ENCODE peak calls at places on chromosomes 5 and 9, in ten cellular contexts. E, K, J, P, U, Z, Y, D, C and T are unnamed samples.

GRCh38 chr9:137604345-137605145 is 941 bp upstream of the ARRDC1 start:
- DNase-seq in U (no peak), E (no peak), C (no peak), Z (no peak), D (no peak), J (no peak), K (no peak), P (no peak), Y (no peak), T (no peak)

GRCh38 chr9:4298255-4299005 is 1.4 kb downstream of the GLIS3 start:
- DNase-seq in C (no peak), U (peak), Y (peak), D (no peak), Z (peak), P (peak), J (peak), K (peak), E (no peak), T (peak)

GRCh38 chr5:94693043-94693822 is 74.8 kb downstream of the SLF1 start:
- DNase-seq in J (peak), D (no peak), Y (no peak), P (no peak), E (no peak), C (no peak), K (no peak), U (no peak), Z (no peak), T (no peak)

GRCh38 chr9:113875917-113876805 is at the start of gene ZNF618:
- DNase-seq in K (peak), U (peak), P (peak), E (peak), J (no peak), C (no peak), Z (peak), D (peak), Y (peak), T (peak)

GRCh38 chr9:87834357-87834756 is 48.3 kb upstream of the SPATA31E1 start:
- DNase-seq in J (no peak), C (no peak), Z (no peak), E (peak), U (no peak), D (no peak), Y (no peak), P (no peak), K (no peak), T (no peak)

GRCh38 chr5:174177976-174178600 is 132.6 kb downstream of the NSG2 start:
- DNase-seq in P (no peak), E (no peak), U (no peak), Z (no peak), J (no peak), D (no peak), C (peak), Y (no peak), K (no peak), T (no peak)

GRCh38 chr5:17951392-17952169 is 317.3 kb downstream of the TAF11L14 start:
- DNase-seq in P (no peak), J (no peak), C (no peak), K (no peak), E (no peak), Z (no peak), D (no peak), Y (no peak), U (no peak), T (no peak)

GRCh38 chr9:121698627-121699270 is 47.3 kb downstream of the DAB2IP start:
- DNase-seq in U (no peak), E (peak), J (no peak), D (peak), K (no peak), C (no peak), P (no peak), Z (peak), Y (no peak), T (no peak)

GRCh38 chr5:58462623-58463230 is 2.8 kb upstream of the PLK2 start:
- DNase-seq in K (no peak), E (peak), Y (no peak), C (peak), D (no peak), U (peak), J (peak), Z (peak), P (peak), T (no peak)

GRCh38 chr5:120368923-120369715 is 95.0 kb upstream of the PRR16 start:
- DNase-seq in J (no peak), K (no peak), Z (no peak), D (peak), U (peak), C (no peak), E (no peak), P (peak), Y (peak), T (no peak)

GRCh38 chr5:110414360-110414759 is 312.1 kb downstream of the TMEM232 start:
- DNase-seq in E (no peak), K (no peak), J (peak), D (no peak), U (no peak), C (no peak), P (no peak), Y (no peak), Z (peak), T (no peak)

GRCh38 chr5:154220625-154221024 is 30.1 kb downstream of the GALNT10 start:
- DNase-seq in Y (no peak), E (no peak), P (no peak), C (peak), Z (no peak), J (peak), K (no peak), D (no peak), U (no peak), T (no peak)

GRCh38 chr9:130565792-130566191 is 13.6 kb upstream of the FUBP3 start:
- DNase-seq in Y (no peak), P (no peak), D (peak), E (no peak), Z (no peak), U (no peak), J (no peak), K (no peak), C (no peak), T (no peak)

GRCh38 chr5:160524827-160525226 is 103.2 kb downstream of the PTTG1 start:
- DNase-seq in D (no peak), Y (no peak), Z (no peak), E (no peak), K (no peak), P (no peak), J (no peak), U (no peak), C (no peak), T (no peak)

GRCh38 chr5:58722160-58722559 is 139.3 kb downstream of the RAB3C start:
- DNase-seq in U (no peak), D (no peak), Y (no peak), P (no peak), K (no peak), C (no peak), Z (no peak), E (no peak), J (no peak), T (no peak)

GRCh38 chr5:169116961-169117461 is 183.9 kb downstream of the SLIT3 start:
- DNase-seq in Y (no peak), E (no peak), U (no peak), P (no peak), J (no peak), K (no peak), C (no peak), Z (no peak), D (no peak), T (no peak)

GRCh38 chr5:172453986-172454354 is 355 bp downstream of the SH3PXD2B start:
- DNase-seq in P (no peak), J (no peak), C (peak), E (peak), U (peak), D (no peak), Y (no peak), K (no peak), Z (no peak), T (no peak)

GRCh38 chr5:112161392-112161748 is 257.7 kb downstream of the EPB41L4A start:
- DNase-seq in Z (no peak), E (no peak), U (no peak), K (no peak), J (no peak), D (no peak), Y (no peak), C (no peak), P (no peak), T (no peak)

GRCh38 chr5:112163435-112163834 is 255.6 kb downstream of the EPB41L4A start:
- DNase-seq in Y (no peak), U (no peak), P (no peak), E (no peak), C (no peak), J (no peak), D (no peak), K (no peak), Z (no peak), T (no peak)

GRCh38 chr5:112165399-112165798 is 253.7 kb downstream of the EPB41L4A start:
- DNase-seq in Z (no peak), C (no peak), J (no peak), D (no peak), K (no peak), E (no peak), U (no peak), Y (no peak), P (no peak), T (no peak)

GRCh38 chr5:112160652-112161391 is 258.3 kb downstream of the EPB41L4A start:
- DNase-seq in P (peak), Y (peak), C (peak), U (peak), D (peak), Z (peak), J (peak), E (peak), K (peak), T (peak)

DNA sequence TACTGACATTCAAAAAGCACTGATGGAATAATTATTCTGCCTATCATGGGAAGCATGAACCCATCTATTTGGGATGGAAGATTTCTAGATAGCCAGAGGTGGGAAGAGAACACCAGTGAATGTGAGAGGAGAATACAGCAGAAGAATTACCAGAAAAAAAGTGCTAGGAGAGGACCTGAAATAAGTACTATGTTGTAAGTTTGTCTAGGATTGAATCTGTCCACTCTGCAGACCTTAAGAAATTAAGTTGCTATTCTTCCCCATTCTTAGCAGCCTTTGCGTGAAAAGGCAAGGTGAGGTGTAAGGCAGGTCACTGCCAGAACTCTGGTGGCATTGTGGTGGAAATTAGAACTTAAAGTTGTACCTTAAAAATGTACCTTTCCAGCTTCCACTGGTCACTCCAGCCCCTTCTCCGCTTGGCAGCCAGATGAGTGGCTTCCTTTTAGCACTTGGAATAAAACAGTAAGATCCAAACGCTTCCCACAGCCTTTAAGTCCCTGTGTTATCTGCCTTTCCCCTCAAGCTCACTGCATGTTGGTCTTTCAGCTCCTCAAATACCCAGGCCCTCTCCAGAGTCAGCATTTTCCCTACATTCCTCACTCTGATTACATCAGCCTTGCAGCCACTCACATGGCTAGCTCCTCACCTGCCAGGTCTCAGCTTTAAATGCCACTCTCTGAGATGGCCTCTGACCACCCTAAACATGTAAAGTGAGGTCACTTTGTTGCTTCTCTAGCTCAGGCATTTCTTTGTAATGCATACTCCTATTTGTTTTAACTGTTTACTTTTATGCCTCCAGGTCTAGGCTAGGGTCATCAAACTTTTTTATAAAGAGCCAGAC is 253.0 kb downstream of the EPB41L4A start:
- DNase-seq in Z (no peak), E (no peak), U (no peak), D (no peak), P (no peak), K (no peak), J (no peak), C (no peak), Y (no peak), T (no peak)
- TF ChIP-seq POLR2A in Z (no peak), E (peak), U (no peak), D (no peak), P (no peak), K (no peak), J (no peak), C (no peak), Y (no peak), T (no peak)

GRCh38 chr5:150409638-150410523 is 2.8 kb downstream of the CD74 start:
- DNase-seq in C (peak), Z (peak), E (peak), Y (peak), J (peak), P (peak), K (peak), D (peak), U (peak), T (no peak)
- TF ChIP-seq POLR2A in C (peak), Z (no peak), E (no peak), Y (peak), J (no peak), P (no peak), K (peak), D (peak), U (peak), T (peak)

GRCh38 chr9:12775963-12776774 is 1.3 kb downstream of the LURAP1L start:
- DNase-seq in J (peak), E (peak), P (peak), K (peak), D (peak), Z (peak), U (peak), C (peak), Y (peak), T (peak)
- TF ChIP-seq POLR2A in J (peak), E (no peak), P (no peak), K (no peak), D (no peak), Z (no peak), U (peak), C (peak), Y (peak), T (no peak)

GRCh38 chr9:35755071-35755470 is 995 bp upstream of the MSMP start:
- DNase-seq in Z (no peak), K (no peak), C (peak), U (no peak), J (no peak), P (no peak), E (no peak), Y (no peak), D (no peak), T (no peak)

GRCh38 chr9:35758475-35759050 is 4.5 kb upstream of the MSMP start:
- DNase-seq in P (no peak), U (no peak), K (no peak), E (no peak), J (no peak), D (no peak), C (no peak), Y (no peak), Z (no peak), T (no peak)

GRCh38 chr9:35757527-35758275 is 3.6 kb upstream of the MSMP start:
- DNase-seq in P (no peak), U (no peak), Y (no peak), E (no peak), J (no peak), D (no peak), K (no peak), C (peak), Z (no peak), T (no peak)

GRCh38 chr9:35756275-35756742 is 2.2 kb upstream of the MSMP start:
- DNase-seq in P (peak), K (peak), Y (no peak), E (no peak), D (peak), C (peak), Z (no peak), J (no peak), U (peak), T (no peak)

DNA sequence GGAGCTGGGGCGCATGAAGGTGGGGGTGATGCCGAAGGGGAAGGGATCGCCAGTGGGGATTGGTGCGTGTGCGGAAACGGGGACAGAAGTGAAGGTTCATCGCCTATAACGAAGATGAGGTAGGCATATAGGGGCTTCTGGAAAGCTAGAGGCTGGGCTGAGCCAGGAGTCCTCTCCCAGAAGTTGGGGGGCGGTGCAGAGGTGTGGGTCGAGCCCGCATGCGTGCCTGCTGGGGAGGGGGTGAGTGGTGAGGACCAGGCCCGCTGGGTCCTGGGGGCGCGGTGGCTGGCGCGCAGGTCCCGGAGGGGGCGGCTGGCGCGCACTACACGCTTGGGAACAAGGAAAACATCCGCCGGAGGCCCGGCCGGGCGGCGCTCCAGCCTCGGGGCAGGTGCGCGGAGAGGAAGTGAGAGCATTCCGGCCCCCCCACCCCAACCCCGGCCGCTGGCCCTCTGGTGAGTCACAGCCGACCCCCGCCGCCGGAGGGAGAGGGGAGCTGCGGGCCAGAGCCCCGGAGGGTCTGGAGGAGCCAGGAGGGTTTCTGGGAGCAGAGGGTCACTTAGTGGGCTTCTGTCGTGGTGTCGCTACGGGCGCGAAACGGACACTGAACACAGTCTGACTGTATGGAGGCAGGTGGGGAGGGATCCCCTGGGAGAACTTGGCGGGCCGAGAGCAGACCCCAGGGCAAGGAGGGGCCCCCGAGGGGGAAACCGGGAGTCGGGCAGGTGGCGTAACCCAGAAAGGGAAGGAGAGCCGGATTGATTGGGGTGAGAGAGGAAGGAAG is 2.9 kb upstream of the MSMP start:
- DNase-seq in Y (peak), K (peak), P (peak), J (no peak), Z (no peak), E (peak), C (peak), U (peak), D (peak), T (peak)
- TF ChIP-seq POLR2A in Y (peak), K (no peak), P (no peak), J (no peak), Z (no peak), E (peak), C (no peak), U (peak), D (no peak), T (peak)

GRCh38 chr5:43065384-43066230 is 25.5 kb upstream of the ANXA2R start:
- DNase-seq in C (peak), Y (peak), U (peak), K (peak), J (peak), P (peak), Z (peak), E (no peak), D (peak), T (no peak)

GRCh38 chr5:43063731-43064171 is 23.6 kb upstream of the ANXA2R start:
- DNase-seq in D (peak), P (no peak), J (no peak), Z (no peak), U (no peak), E (no peak), C (no peak), Y (no peak), K (no peak), T (no peak)

GRCh38 chr5:43066799-43067741 is 27.0 kb upstream of the ANXA2R start:
- DNase-seq in K (peak), J (peak), Y (peak), Z (peak), E (peak), C (peak), P (peak), U (peak), D (peak), T (peak)

GRCh38 chr5:43068037-43068436 is 27.9 kb upstream of the ANXA2R start:
- DNase-seq in J (no peak), P (no peak), Y (no peak), D (no peak), C (no peak), K (no peak), E (no peak), Z (no peak), U (no peak), T (no peak)

DNA sequence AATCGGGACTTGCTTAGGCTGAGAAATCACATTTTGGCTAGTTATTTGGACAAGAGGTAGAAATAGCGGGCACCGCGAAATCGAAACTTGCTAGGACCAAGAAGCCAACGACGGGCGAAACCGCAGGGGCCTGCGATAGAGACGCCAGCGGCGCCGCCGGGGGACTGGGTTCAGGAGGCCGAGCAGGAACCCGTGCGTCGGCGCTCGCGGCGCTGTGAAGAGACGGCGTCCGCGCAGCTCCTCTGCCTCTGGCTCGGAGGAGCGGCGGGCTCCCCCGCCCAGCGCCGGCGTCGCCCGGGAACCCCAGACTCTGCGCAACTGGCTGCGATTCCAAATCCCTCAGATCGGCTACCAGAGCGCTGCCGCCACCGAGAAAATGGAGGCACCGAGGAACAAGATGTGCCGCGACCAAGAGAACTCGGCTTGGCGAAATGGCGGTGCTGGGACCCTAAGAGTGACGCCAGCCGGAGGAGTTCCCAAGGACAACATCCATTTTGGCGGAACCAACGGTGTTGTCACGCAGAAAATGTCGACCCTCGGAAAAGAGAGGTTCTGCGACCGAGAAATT is 26.2 kb upstream of the ANXA2R start:
- DNase-seq in K (peak), C (peak), P (peak), J (peak), Z (peak), E (peak), U (peak), Y (peak), D (peak), T (peak)
- TF ChIP-seq POLR2A in K (no peak), C (peak), P (no peak), J (peak), Z (no peak), E (no peak), U (peak), Y (peak), D (peak), T (peak)

DNA sequence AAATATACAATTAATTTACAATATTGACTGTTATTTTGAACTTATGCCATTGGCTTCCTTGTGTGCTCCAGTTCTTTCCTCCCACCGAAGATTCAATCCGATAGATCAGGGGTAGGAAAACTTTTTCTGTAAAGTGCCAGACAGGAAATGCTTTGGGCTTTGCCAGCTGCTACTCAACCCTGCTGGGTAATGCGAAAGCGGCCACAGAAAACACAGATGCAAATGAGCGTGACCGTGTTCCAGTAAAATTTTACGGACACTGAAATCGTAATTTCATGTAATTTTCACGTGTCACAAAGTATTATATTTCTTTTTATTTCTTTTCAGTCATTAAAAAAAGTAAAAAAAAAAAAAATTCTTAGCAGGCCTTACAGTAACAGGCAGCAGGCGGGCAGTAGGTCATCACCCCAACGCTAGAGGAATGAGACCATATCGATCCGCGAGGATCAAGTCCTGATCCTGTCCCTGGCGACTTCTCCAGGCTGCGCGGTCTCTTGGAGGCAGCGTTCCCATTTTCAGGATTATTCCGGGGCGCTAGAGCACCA is 604 bp downstream of the NMRK1 start:
- DNase-seq in Y (peak), C (peak), P (peak), J (peak), K (no peak), U (peak), E (no peak), Z (peak), D (no peak), T (no peak)
- TF ChIP-seq POLR2A in Y (no peak), C (no peak), P (no peak), J (no peak), K (no peak), U (peak), E (no peak), Z (no peak), D (no peak), T (peak)

GRCh38 chr5:142356716-142357468 is 32.1 kb upstream of the SPRY4 start:
- DNase-seq in E (peak), D (peak), Y (peak), C (peak), P (peak), K (peak), Z (peak), J (peak), U (peak), T (peak)
- TF ChIP-seq POLR2A in E (peak), D (peak), Y (peak), C (peak), P (no peak), K (peak), Z (no peak), J (peak), U (no peak), T (peak)

GRCh38 chr9:132041825-132042224 is 37.8 kb downstream of the MED27 start:
- DNase-seq in D (no peak), U (no peak), E (no peak), J (no peak), C (no peak), P (no peak), K (no peak), Y (no peak), Z (no peak), T (no peak)
- TF ChIP-seq POLR2A in D (no peak), U (no peak), E (no peak), J (no peak), C (no peak), P (no peak), K (no peak), Y (no peak), Z (no peak), T (no peak)